ENCODE peak calls at places on chromosomes 3 and 15, in nine cellular contexts. B, C, W, I, O, G, M, A and U are unnamed samples.

GRCh38 chr15:58467121-58467721 is 35.4 kb downstream of the LIPC start:
- DNase-seq in B (no peak), C (peak; percentile 45), W (no peak), I (peak; percentile 20), O (no peak), G (no peak), M (peak; percentile 42), A (no peak), U (no peak)

GRCh38 chr3:161069441-161070251 is 35.5 kb downstream of the B3GALNT1 start:
- DNase-seq in B (peak; percentile 41), C (peak; percentile 75), W (peak; percentile 51), I (peak; percentile 58), O (peak; percentile 82), G (no peak), M (no peak), A (peak; percentile 71), U (peak; percentile 54)

GRCh38 chr3:193788189-193788946 is 195.4 kb downstream of the OPA1 start:
- DNase-seq in B (peak; percentile 52), C (peak; percentile 77), W (peak; percentile 59), I (peak; percentile 69), O (peak; percentile 75), G (no peak), M (peak; percentile 44), A (no peak), U (no peak)

GRCh38 chr3:23993556-23994246 is 48.6 kb downstream of the NR1D2 start:
- DNase-seq in B (no peak), C (no peak), W (no peak), I (no peak), O (no peak), G (no peak), M (no peak), A (no peak), U (no peak)

GRCh38 chr15:81284256-81285031 is 39.5 kb downstream of the STARD5 start:
- DNase-seq in B (no peak), C (no peak), W (no peak), I (no peak), O (no peak), G (no peak), M (no peak), A (no peak), U (no peak)

GRCh38 chr3:31755911-31756658 is 223.4 kb downstream of the STT3B start:
- DNase-seq in B (no peak), C (no peak), W (no peak), I (no peak), O (no peak), G (no peak), M (no peak), A (no peak), U (no peak)

GRCh38 chr3:184531580-184532290 is 29.9 kb upstream of the EPHB3 start:
- DNase-seq in B (no peak), C (peak; percentile 56), W (no peak), I (peak; percentile 19), O (no peak), G (no peak), M (no peak), A (no peak), U (no peak)

GRCh38 chr3:149581681-149582349 is 76.0 kb downstream of the WWTR1 start:
- DNase-seq in B (peak; percentile 61), C (peak; percentile 27), W (peak; percentile 75), I (peak; percentile 44), O (peak; percentile 95), G (no peak), M (peak; percentile 29), A (peak; percentile 85), U (peak; percentile 79)

GRCh38 chr3:124812291-124813265 is 74.6 kb downstream of the ITGB5 start:
- DNase-seq in B (peak; percentile 57), C (peak; percentile 35), W (peak; percentile 84), I (peak; percentile 30), O (peak; percentile 97), G (no peak), M (peak; percentile 68), A (peak; percentile 60), U (no peak)

GRCh38 chr3:107198522-107199271 is 178.5 kb upstream of the CCDC54 start:
- DNase-seq in B (no peak), C (no peak), W (peak; percentile 46), I (no peak), O (peak; percentile 52), G (no peak), M (no peak), A (no peak), U (no peak)

GRCh38 chr3:173238091-173238490 is 97.1 kb upstream of the SPATA16 start:
- DNase-seq in B (no peak), C (no peak), W (no peak), I (no peak), O (no peak), G (no peak), M (no peak), A (no peak), U (no peak)

GRCh38 chr3:127462111-127462655 is 128.3 kb downstream of the TPRA1 start:
- DNase-seq in B (no peak), C (no peak), W (no peak), I (peak; percentile 81), O (no peak), G (no peak), M (no peak), A (no peak), U (no peak)

GRCh38 chr3:127464642-127465041 is 125.9 kb downstream of the TPRA1 start:
- DNase-seq in B (no peak), C (no peak), W (no peak), I (no peak), O (no peak), G (no peak), M (no peak), A (peak; percentile 15), U (no peak)

GRCh38 chr3:127472506-127472905 is 118.0 kb downstream of the TPRA1 start:
- DNase-seq in B (no peak), C (no peak), W (no peak), I (no peak), O (no peak), G (no peak), M (no peak), A (no peak), U (no peak)

GRCh38 chr3:127469760-127470159 is 120.8 kb downstream of the TPRA1 start:
- DNase-seq in B (no peak), C (no peak), W (no peak), I (no peak), O (no peak), G (no peak), M (no peak), A (no peak), U (no peak)

GRCh38 chr3:127467386-127467785 is 123.1 kb downstream of the TPRA1 start:
- DNase-seq in B (no peak), C (no peak), W (no peak), I (no peak), O (no peak), G (no peak), M (no peak), A (no peak), U (no peak)
- H3K27ac ChIP-seq in B (no peak overlapping the region), C (no peak overlapping the region), W (no peak overlapping the region), I (no peak overlapping the region), O (no peak overlapping the region), G (no peak overlapping the region), M (no peak overlapping the region), A (no peak overlapping the region), U (no peak overlapping the region)

GRCh38 chr15:70799667-70800450 is 36.5 kb upstream of the UACA start:
- DNase-seq in B (peak; percentile 74), C (no peak), W (peak; percentile 64), I (no peak), O (peak; percentile 90), G (no peak), M (peak; percentile 54), A (peak; percentile 25), U (no peak)

GRCh38 chr15:70801111-70801510 is 37.8 kb upstream of the UACA start:
- DNase-seq in B (no peak), C (no peak), W (no peak), I (no peak), O (no peak), G (no peak), M (no peak), A (no peak), U (no peak)

GRCh38 chr15:70797464-70797863 is 34.1 kb upstream of the UACA start:
- DNase-seq in B (no peak), C (no peak), W (no peak), I (peak; percentile 82), O (no peak), G (no peak), M (no peak), A (no peak), U (no peak)

GRCh38 chr15:70806992-70807712 is 43.8 kb upstream of the UACA start:
- DNase-seq in B (no peak), C (peak; percentile 51), W (peak; percentile 88), I (no peak), O (no peak), G (no peak), M (peak; percentile 70), A (no peak), U (no peak)

GRCh38 chr15:70802629-70803028 is 39.3 kb upstream of the UACA start:
- DNase-seq in B (no peak), C (no peak), W (no peak), I (no peak), O (peak; percentile 59), G (no peak), M (no peak), A (peak; percentile 45), U (no peak)
- H3K27ac ChIP-seq in B (no peak overlapping the region), C (no peak overlapping the region), W (no peak overlapping the region), I (no peak overlapping the region), O (peak overlapping the region; percentile 37), G (no peak overlapping the region), M (no peak overlapping the region), A (no peak overlapping the region), U (peak overlapping the region; percentile 10)

GRCh38 chr3:51977449-51978142 is 2.7 kb downstream of the ABHD14A start:
- DNase-seq in B (no peak), C (no peak), W (no peak), I (no peak), O (no peak), G (no peak), M (no peak), A (no peak), U (no peak)

GRCh38 chr3:51971350-51971749 is 2.5 kb downstream of the ABHD14B start:
- DNase-seq in B (no peak), C (no peak), W (no peak), I (no peak), O (no peak), G (no peak), M (no peak), A (no peak), U (no peak)

GRCh38 chr3:51974963-51975856 is at the start of gene ABHD14A:
- DNase-seq in B (peak; percentile 62), C (peak; percentile 77), W (peak; percentile 79), I (peak; percentile 78), O (peak; percentile 88), G (no peak), M (peak; percentile 75), A (peak; percentile 61), U (no peak)

GRCh38 chr3:51975857-51976549 is 1.1 kb downstream of the ABHD14A start:
- DNase-seq in B (peak; percentile 69), C (peak; percentile 83), W (peak; percentile 90), I (peak; percentile 58), O (peak; percentile 80), G (peak; percentile 51), M (peak; percentile 88), A (no peak), U (no peak)

GRCh38 chr3:51974277-51974962 is 444 bp upstream of the ABHD14A start:
- DNase-seq in B (no peak), C (peak; percentile 65), W (peak; percentile 63), I (no peak), O (peak; percentile 58), G (no peak), M (peak; percentile 51), A (no peak), U (no peak)
- H3K27ac ChIP-seq in B (peak overlapping the region; percentile 80), C (peak overlapping the region; percentile 97), W (peak overlapping the region; percentile 41), I (no peak overlapping the region), O (peak overlapping the region; percentile 75), G (peak overlapping the region; percentile 97), M (peak overlapping the region; percentile 88), A (peak overlapping the region; percentile 91), U (peak overlapping the region; percentile 64)

GRCh38 chr3:12991861-12992281 is 81.4 kb downstream of the IQSEC1 start:
- DNase-seq in B (no peak), C (peak; percentile 86), W (peak; percentile 27), I (no peak), O (no peak), G (no peak), M (no peak), A (no peak), U (no peak)
- H3K27ac ChIP-seq in B (no peak overlapping the region), C (peak overlapping the region; percentile 87), W (no peak overlapping the region), I (no peak overlapping the region), O (no peak overlapping the region), G (no peak overlapping the region), M (no peak overlapping the region), A (no peak overlapping the region), U (no peak overlapping the region)